ENCODE peak calls at places on chromosomes 7 and 10, in seven cellular contexts. Z, C, L, E, W, A and M are unnamed samples.

GRCh38 chr7:121529003-121529402 is 132.9 kb upstream of the FAM3C start:
- DNase-seq in Z (no peak), L (peak; percentile 37), C (no peak), A (no peak), E (no peak), W (no peak), M (no peak)

GRCh38 chr7:81031243-81031642 is 112.4 kb upstream of the SEMA3C start:
- DNase-seq in A (no peak), E (no peak), W (no peak), L (no peak), Z (no peak), C (no peak), M (no peak)

GRCh38 chr7:73706122-73707044 is 13.1 kb downstream of the STX1A start:
- DNase-seq in C (peak; percentile 57), Z (peak; percentile 62), W (peak; percentile 74), E (no peak), L (peak; percentile 49), A (no peak), M (no peak)

GRCh38 chr10:17383801-17384445 is 70.5 kb downstream of the ST8SIA6 start:
- DNase-seq in Z (no peak), W (no peak), C (no peak), L (no peak), A (no peak), E (no peak), M (no peak)

GRCh38 chr7:114302858-114303257 is 111.8 kb upstream of the FOXP2 start:
- DNase-seq in L (peak; percentile 3), Z (no peak), C (no peak), E (no peak), W (no peak), A (no peak), M (no peak)

GRCh38 chr7:7539152-7539551 is 3.5 kb upstream of the COL28A1 start:
- DNase-seq in A (no peak), E (no peak), W (no peak), L (no peak), Z (no peak), C (no peak), M (no peak)

GRCh38 chr7:17620588-17620987 is 319.7 kb downstream of the SNX13 start:
- DNase-seq in W (no peak), A (no peak), C (no peak), L (no peak), Z (no peak), E (no peak), M (no peak)

GRCh38 chr10:26437637-26438461 is at the start of gene APBB1IP:
- DNase-seq in W (peak; percentile 81), Z (peak; percentile 23), C (no peak), E (no peak), A (peak; percentile 65), L (peak; percentile 91), M (peak; percentile 98)

GRCh38 chr10:48501226-48501625 is 103.6 kb downstream of the ARHGAP22 start:
- DNase-seq in E (no peak), L (no peak), C (no peak), Z (no peak), W (peak; percentile 53), A (peak; percentile 8), M (no peak)

GRCh38 chr10:49601857-49602256 is 8.3 kb upstream of the SLC18A3 start:
- DNase-seq in A (peak; percentile 22), L (peak; percentile 82), C (no peak), E (no peak), Z (no peak), W (no peak), M (peak; percentile 47)

GRCh38 chr10:102422586-102423129 is 2.0 kb downstream of the FBXL15 start:
- DNase-seq in E (no peak), W (peak; percentile 83), Z (peak; percentile 84), L (peak; percentile 92), A (peak; percentile 87), C (no peak), M (peak; percentile 96)

GRCh38 chr7:32290015-32290414 is 200.2 kb downstream of the LSM5 start:
- DNase-seq in Z (no peak), E (no peak), L (no peak), W (no peak), C (peak; percentile 53), A (no peak), M (no peak)

GRCh38 chr10:127041561-127041960 is 136.3 kb downstream of the DOCK1 start:
- DNase-seq in A (no peak), E (no peak), W (no peak), Z (no peak), L (peak; percentile 95), C (no peak), M (no peak)

GRCh38 chr7:134289423-134289822 is 27.3 kb downstream of the SLC35B4 start:
- DNase-seq in C (no peak), L (peak; percentile 70), Z (no peak), E (no peak), A (no peak), W (no peak), M (no peak)

GRCh38 chr10:51832652-51833383 is 133.4 kb upstream of the CSTF2T start:
- DNase-seq in E (no peak), W (no peak), Z (peak; percentile 56), L (peak; percentile 79), A (no peak), C (no peak), M (no peak)

GRCh38 chr10:49526624-49527023 is 12.3 kb downstream of the ERCC6 start:
- DNase-seq in E (no peak), C (no peak), Z (no peak), L (peak; percentile 87), W (no peak), A (no peak), M (no peak)

GRCh38 chr7:63071396-63071795 is 927.3 kb upstream of the ZNF722 start:
- DNase-seq in E (no peak), Z (no peak), C (no peak), A (peak; percentile 7), W (peak; percentile 17), L (no peak), M (no peak)

GRCh38 chr7:43647314-43647691 is 64.4 kb downstream of the STK17A start:
- DNase-seq in E (peak; percentile 89), W (no peak), Z (no peak), C (no peak), A (no peak), L (peak; percentile 78), M (no peak)

GRCh38 chr7:27097686-27098492 is 2.1 kb upstream of the HOXA1 start:
- DNase-seq in E (no peak), Z (no peak), L (peak; percentile 46), C (no peak), A (no peak), W (no peak), M (no peak)

GRCh38 chr10:72218756-72219155 is 2.7 kb upstream of the ASCC1 start:
- DNase-seq in A (no peak), E (no peak), L (no peak), C (no peak), W (no peak), Z (no peak), M (no peak)

GRCh38 chr7:152894295-152895170 is 135.0 kb downstream of the ACTR3B start:
- DNase-seq in E (no peak), W (peak; percentile 56), L (peak; percentile 47), Z (peak; percentile 43), C (no peak), A (no peak), M (peak; percentile 70)

GRCh38 chr10:17510242-17510908 is 56.0 kb upstream of the ST8SIA6 start:
- DNase-seq in A (no peak), Z (no peak), C (no peak), W (no peak), L (no peak), E (no peak), M (no peak)

GRCh38 chr7:92904292-92905131 is 68.1 kb upstream of the CDK6 start:
- DNase-seq in E (peak; percentile 33), L (peak; percentile 95), W (peak; percentile 93), Z (peak; percentile 60), C (no peak), A (peak; percentile 25), M (peak; percentile 75)

GRCh38 chr7:74427974-74428373 is 25.7 kb upstream of the GTF2IRD1 start:
- DNase-seq in E (peak; percentile 32), W (no peak), Z (no peak), L (no peak), C (no peak), A (no peak), M (no peak)

GRCh38 chr7:57308631-57309408 is 141.2 kb upstream of the ZNF716 start:
- DNase-seq in Z (no peak), C (no peak), L (no peak), A (no peak), W (no peak), E (peak; percentile 8), M (no peak)

GRCh38 chr10:114996542-114996941 is 58.5 kb downstream of the TRUB1 start:
- DNase-seq in C (no peak), E (no peak), W (no peak), Z (no peak), A (no peak), L (peak; percentile 46), M (no peak)